ENCODE peak calls at places on chromosome 14, in five cellular contexts. P is A549, O is HepG2, M is GM12878, S is K562. I is an unnamed sample.

GRCh38 chr14:36508418-36509051 is 11.5 kb downstream of the NKX2-1 start:
- DNase-seq in M (no peak), S (no peak), P (no peak), O (no peak), I (no peak)

GRCh38 chr14:105092912-105093425 is 27.7 kb upstream of the GPR132 start:
- DNase-seq in P (peak), S (peak), O (no peak), M (no peak), I (peak)

GRCh38 chr14:37584211-37585100 is 10.6 kb downstream of the FOXA1 start:
- DNase-seq in M (no peak), S (no peak), O (no peak), P (no peak), I (no peak)

GRCh38 chr14:93133476-93133875 is 17.8 kb upstream of the ITPK1 start:
- DNase-seq in S (no peak), M (no peak), O (no peak), P (no peak), I (no peak)

GRCh38 chr14:64218344-64219240 is 75.6 kb downstream of the ESR2 start:
- DNase-seq in P (no peak), O (no peak), S (no peak), M (no peak), I (no peak)

GRCh38 chr14:64684091-64684490 is 20.1 kb upstream of the PLEKHG3 start:
- DNase-seq in P (no peak), S (no peak), M (no peak), O (peak), I (no peak)

GRCh38 chr14:54446201-54446693 is 5.1 kb upstream of the CNIH1 start:
- DNase-seq in P (no peak), O (no peak), M (no peak), S (peak), I (no peak)

GRCh38 chr14:101282418-101282817 is 278.9 kb upstream of the DIO3 start:
- DNase-seq in P (no peak), O (no peak), S (no peak), M (no peak), I (no peak)

GRCh38 chr14:86243158-86243557 is 713.2 kb downstream of the FLRT2 start:
- DNase-seq in P (no peak), O (no peak), S (no peak), M (no peak), I (no peak)

GRCh38 chr14:68816943-68817430 is 24.1 kb upstream of the ZFP36L1 start:
- DNase-seq in S (no peak), O (no peak), M (no peak), P (no peak), I (no peak)

GRCh38 chr14:95307402-95308041 is 12.2 kb downstream of the CLMN start:
- DNase-seq in P (no peak), M (no peak), O (no peak), S (no peak), I (no peak)

GRCh38 chr14:97841762-97842161 is 1044.6 kb downstream of the VRK1 start:
- DNase-seq in S (no peak), P (no peak), M (no peak), O (no peak), I (no peak)

GRCh38 chr14:61438860-61439765 is 117.7 kb downstream of the PRKCH start:
- DNase-seq in P (peak), S (peak), O (peak), M (peak), I (peak)

GRCh38 chr14:51394391-51394790 is 154.3 kb downstream of the TMX1 start:
- DNase-seq in O (no peak), P (no peak), S (no peak), M (no peak), I (peak)

GRCh38 chr14:59126714-59127436 is 61.6 kb upstream of the DAAM1 start:
- DNase-seq in S (peak), O (peak), P (peak), M (no peak), I (peak)
- TF ChIP-seq MYC in S (no peak), O (no peak), P (no peak), M (no peak), I (no peak)

DNA sequence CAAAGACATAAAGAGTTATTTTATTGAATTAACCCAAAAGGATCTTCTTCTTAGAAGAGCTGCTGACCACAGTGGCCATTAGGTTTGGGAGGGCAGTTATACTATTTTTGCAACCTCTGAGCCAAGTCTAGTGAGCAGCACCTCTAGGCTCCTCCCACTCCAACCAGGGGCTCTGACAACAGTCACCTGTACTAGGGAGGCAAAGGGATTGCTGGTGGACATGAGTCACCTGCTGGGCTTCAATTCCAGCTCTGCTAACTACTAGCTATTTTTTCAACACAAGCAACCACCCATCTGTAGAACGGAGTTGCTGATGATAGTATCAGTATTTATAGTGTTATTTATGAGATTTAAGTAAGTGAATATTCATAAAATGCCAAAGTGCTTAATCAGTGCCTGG is 166.0 kb downstream of the KLHL28 start:
- DNase-seq in S (no peak), P (no peak), O (no peak), M (no peak), I (no peak)
- TF ChIP-seq MYC in S (no peak), P (no peak), O (no peak), M (no peak), I (no peak)

DNA sequence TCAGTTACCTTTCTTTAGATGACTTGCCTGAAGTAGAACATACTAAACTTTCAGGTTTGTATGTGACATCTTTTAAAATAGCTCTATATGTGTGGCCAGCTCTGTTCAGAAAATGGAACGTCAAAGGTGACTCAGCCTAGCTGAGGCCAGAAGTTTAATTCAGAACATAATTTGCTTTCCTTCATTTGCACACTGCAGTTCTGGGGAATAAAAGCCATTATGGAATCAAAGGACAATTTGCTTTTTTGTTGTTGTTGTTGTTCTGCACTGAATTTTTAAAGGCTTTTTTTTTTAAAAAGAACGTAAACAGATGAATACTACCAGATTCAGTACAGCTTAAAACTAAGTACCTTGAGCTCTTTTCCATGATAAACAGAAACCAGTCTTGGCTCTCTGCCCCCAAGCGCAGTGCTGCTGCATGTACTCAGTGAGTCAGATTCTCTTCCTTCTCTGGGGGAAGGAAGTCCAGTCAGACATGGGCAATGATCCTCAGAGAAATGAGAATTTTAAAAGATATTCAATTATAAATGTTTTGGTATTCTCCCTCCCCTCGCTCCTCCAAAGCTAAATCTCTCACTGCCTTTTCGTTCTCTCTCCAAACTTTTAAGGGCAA is 644.2 kb downstream of the NOVA1 start:
- DNase-seq in S (no peak), O (no peak), M (no peak), P (no peak), I (peak)
- TF ChIP-seq MYC in S (no peak), O (no peak), M (no peak), P (no peak), I (no peak)

DNA sequence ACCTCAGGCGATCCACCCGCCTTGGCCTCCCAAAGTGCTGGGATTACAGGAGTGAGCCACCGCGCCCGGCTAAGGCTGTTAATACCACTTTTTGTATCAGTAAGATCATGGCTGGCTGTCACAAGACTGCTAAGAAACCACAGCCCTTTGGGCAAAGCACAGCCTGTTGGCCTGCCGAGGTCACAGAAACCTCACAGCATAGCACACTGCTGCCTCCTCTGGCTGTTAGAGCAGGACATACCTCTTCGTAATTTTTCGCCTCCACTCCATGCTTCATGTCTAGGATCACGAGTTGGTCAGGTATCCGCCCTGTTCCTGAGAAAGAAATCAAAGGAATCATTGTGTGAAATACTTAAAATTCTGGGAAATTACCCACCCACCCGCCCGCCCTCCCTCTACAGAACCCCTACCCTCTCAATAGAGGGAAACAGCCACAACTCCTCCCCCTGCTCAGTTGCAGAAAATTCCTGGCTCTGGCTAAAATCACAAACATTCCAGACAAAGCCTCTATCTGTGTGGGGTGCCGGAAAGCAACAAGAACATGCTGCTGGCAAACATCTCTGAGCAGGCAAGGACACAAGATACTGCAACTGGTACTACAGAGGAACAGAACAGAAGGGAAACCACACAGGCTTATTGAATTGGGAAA is 20.7 kb upstream of the NEK9 start:
- DNase-seq in M (no peak), P (no peak), S (no peak), O (peak), I (peak)
- TF ChIP-seq MYC in M (no peak), P (no peak), S (no peak), O (no peak), I (no peak)

GRCh38 chr14:30214014-30214413 is 286.4 kb upstream of the PRKD1 start:
- DNase-seq in M (no peak), O (no peak), P (no peak), S (no peak), I (peak)
- TF ChIP-seq MYC in M (no peak), O (no peak), P (no peak), S (no peak), I (no peak)

DNA sequence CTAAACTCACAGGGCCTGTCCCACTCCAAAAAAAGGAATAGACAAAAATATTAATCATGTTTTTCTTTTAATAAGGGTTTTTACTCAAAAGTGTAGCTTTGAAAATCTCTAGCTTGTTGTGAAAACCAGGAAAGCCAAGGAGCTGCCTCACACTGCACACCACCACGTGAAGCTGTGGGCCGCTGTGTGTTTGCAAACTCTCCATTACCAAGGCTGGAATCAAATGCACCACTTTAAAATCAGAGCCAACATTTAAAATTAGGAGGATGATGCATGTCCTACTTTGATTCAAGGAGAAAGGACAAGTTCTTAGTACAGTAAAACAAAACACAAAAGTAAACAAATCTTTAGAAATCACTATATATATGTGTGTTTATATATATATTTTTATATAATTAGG is 83.0 kb downstream of the SETD3 start:
- DNase-seq in M (no peak), O (no peak), P (no peak), S (no peak), I (no peak)
- TF ChIP-seq MYC in M (no peak), O (no peak), P (no peak), S (no peak), I (no peak)

GRCh38 chr14:99883866-99884650 is 90.8 kb downstream of the EML1 start:
- DNase-seq in S (no peak), O (no peak), P (no peak), M (no peak), I (no peak)
- TF ChIP-seq MYC in S (no peak), O (no peak), P (no peak), M (no peak), I (no peak)

GRCh38 chr14:39265741-39266588 is 32.2 kb downstream of the MIA2 start:
- DNase-seq in O (no peak), P (no peak), S (peak), M (no peak), I (peak)
- TF ChIP-seq MYC in O (no peak), P (no peak), S (peak), M (no peak), I (no peak)